ENCODE peak calls at places on chromosomes 5 and 9, in six cellular contexts. Y is mesendoderm; D is GM23248; O is CD4-positive, CD25-positive, alpha-beta regulatory T cell; G is right lobe of liver; Q is psoas muscle. K is an unnamed sample. For H3K4me1, the result is how much of the 10 kb centered on the place peaks cover.

GRCh38 chr5:4700082-4700481 is 440.0 kb upstream of the ADAMTS16 start:
- DNase-seq in G (no peak), D (peak), O (no peak), Q (peak), Y (peak), K (no peak)

GRCh38 chr9:109974143-109974917 is 194.3 kb downstream of the PALM2AKAP2 start:
- DNase-seq in O (peak), D (no peak), Y (no peak), G (peak), Q (no peak), K (no peak)

GRCh38 chr5:39219433-39219832 is at the start of gene FYB1:
- DNase-seq in D (peak), Y (no peak), O (no peak), Q (no peak), G (no peak), K (no peak)

GRCh38 chr9:36823466-36823865 is 210.6 kb downstream of the PAX5 start:
- DNase-seq in Y (no peak), O (no peak), Q (no peak), G (no peak), D (no peak), K (no peak)

GRCh38 chr9:61668846-61669245 is 479.0 kb downstream of the SPATA31A7 start:
- DNase-seq in Y (no peak), O (no peak), D (no peak), Q (no peak), G (no peak), K (no peak)

GRCh38 chr5:39169081-39169480 is 50.3 kb downstream of the FYB1 start:
- DNase-seq in D (peak), Q (no peak), G (no peak), O (no peak), Y (no peak), K (no peak)

GRCh38 chr5:172769598-172770373 is 1.2 kb downstream of the DUSP1 start:
- DNase-seq in Y (peak), Q (peak), G (peak), O (no peak), D (peak), K (peak)

GRCh38 chr5:71587709-71588532 is 781 bp downstream of the MCCC2 start:
- DNase-seq in G (no peak), Q (no peak), Y (no peak), O (no peak), D (no peak), K (no peak)

GRCh38 chr5:167573274-167574127 is 717.9 kb upstream of the WWC1 start:
- DNase-seq in G (no peak), Q (no peak), D (peak), O (no peak), Y (peak), K (no peak)

GRCh38 chr9:82012255-82012654 is 23.7 kb downstream of the SPATA31D1 start:
- DNase-seq in Q (no peak), G (no peak), D (no peak), Y (no peak), O (no peak), K (no peak)

GRCh38 chr5:59182722-59183121 is 599.8 kb downstream of the RAB3C start:
- DNase-seq in Q (no peak), Y (peak), O (no peak), G (no peak), D (no peak), K (no peak)

GRCh38 chr9:109401169-109401989 is 80.5 kb upstream of the EPB41L4B start:
- DNase-seq in Y (peak), O (peak), G (no peak), Q (no peak), D (peak), K (no peak)

GRCh38 chr5:153276151-153276550 is 214.3 kb upstream of the GRIA1 start:
- DNase-seq in O (peak), Y (peak), Q (no peak), G (no peak), D (peak), K (no peak)

GRCh38 chr9:7210854-7211637 is 453.3 kb downstream of the KDM4C start:
- DNase-seq in Q (no peak), D (no peak), Y (no peak), G (no peak), O (no peak), K (no peak)

GRCh38 chr5:67012241-67012640 is 184.4 kb downstream of the CD180 start:
- DNase-seq in G (no peak), D (peak), O (no peak), Q (no peak), Y (no peak), K (no peak)

GRCh38 chr5:16675747-16676255 is 59.0 kb upstream of the RETREG1 start:
- DNase-seq in Y (no peak), O (no peak), Q (no peak), G (no peak), D (no peak), K (no peak)

GRCh38 chr5:6827815-6828214 is 114.6 kb downstream of the TENT4A start:
- DNase-seq in Q (no peak), O (peak), D (no peak), G (no peak), Y (peak), K (no peak)

GRCh38 chr9:108618906-108619550 is 236.8 kb downstream of the ACTL7B start:
- DNase-seq in Q (no peak), O (no peak), D (peak), G (no peak), Y (no peak), K (no peak)

GRCh38 chr5:27414099-27414498 is 375.7 kb upstream of the CDH9 start:
- DNase-seq in G (no peak), Q (no peak), D (no peak), O (no peak), Y (no peak), K (no peak)

GRCh38 chr9:114112778-114113585 is 13.9 kb upstream of the KIF12 start:
- DNase-seq in G (peak), Y (no peak), D (peak), O (no peak), Q (peak), K (peak)

GRCh38 chr5:32960340-32961065 is 249.4 kb downstream of the NPR3 start:
- DNase-seq in O (no peak), D (peak), Y (peak), G (no peak), Q (no peak), K (no peak)

GRCh38 chr9:130499804-130500263 is 55.1 kb downstream of the ASS1 start:
- DNase-seq in Y (no peak), O (no peak), G (peak), Q (no peak), D (no peak), K (no peak)

GRCh38 chr5:181187500-181188213 is 17.3 kb downstream of the TRIM7 start:
- DNase-seq in Y (peak), Q (peak), O (peak), D (peak), G (no peak), K (no peak)

GRCh38 chr5:62457071-62457470 is 44.5 kb downstream of the IPO11 start:
- DNase-seq in Q (no peak), G (no peak), Y (no peak), O (no peak), D (peak), K (no peak)

GRCh38 chr9:124769451-124770358 is 1.4 kb downstream of the NR6A1 start:
- DNase-seq in D (no peak), Y (no peak), Q (peak), O (no peak), G (peak), K (no peak)

GRCh38 chr9:126723807-126724172 is 81.0 kb upstream of the ZBTB43 start:
- DNase-seq in O (no peak), D (no peak), G (no peak), Y (peak), Q (no peak), K (no peak)

GRCh38 chr9:23820731-23821399 is 5.2 kb downstream of the ELAVL2 start:
- DNase-seq in O (no peak), Q (no peak), D (no peak), Y (peak), G (no peak), K (no peak)

GRCh38 chr5:2895876-2896275 is 144.4 kb upstream of the IRX2 start:
- DNase-seq in G (peak), D (no peak), Q (no peak), O (no peak), Y (no peak), K (no peak)

GRCh38 chr9:114389612-114390368 is 2.0 kb upstream of the AKNA start:
- DNase-seq in Q (no peak), G (no peak), D (no peak), Y (no peak), O (no peak), K (no peak)

GRCh38 chr5:121691478-121691877 is 160.2 kb upstream of the FTMT start:
- DNase-seq in O (no peak), D (peak), Q (no peak), G (no peak), Y (peak), K (no peak)

GRCh38 chr5:20420991-20421595 is 433.1 kb upstream of the CDH18 start:
- DNase-seq in G (no peak), Y (peak), D (no peak), Q (no peak), O (no peak), K (no peak)

GRCh38 chr5:80961376-80962281 is 1.5 kb downstream of the RASGRF2 start:
- DNase-seq in O (peak), G (no peak), Q (no peak), Y (no peak), D (no peak), K (no peak)

GRCh38 chr5:61303348-61303747 is 28.7 kb upstream of the ZSWIM6 start:
- DNase-seq in O (no peak), Y (no peak), D (no peak), G (no peak), Q (no peak), K (no peak)
- H3K4me1 ChIP-seq in O (under half), Y (under half), D (half or more), G (under half), Q (under half), K (under half)

DNA sequence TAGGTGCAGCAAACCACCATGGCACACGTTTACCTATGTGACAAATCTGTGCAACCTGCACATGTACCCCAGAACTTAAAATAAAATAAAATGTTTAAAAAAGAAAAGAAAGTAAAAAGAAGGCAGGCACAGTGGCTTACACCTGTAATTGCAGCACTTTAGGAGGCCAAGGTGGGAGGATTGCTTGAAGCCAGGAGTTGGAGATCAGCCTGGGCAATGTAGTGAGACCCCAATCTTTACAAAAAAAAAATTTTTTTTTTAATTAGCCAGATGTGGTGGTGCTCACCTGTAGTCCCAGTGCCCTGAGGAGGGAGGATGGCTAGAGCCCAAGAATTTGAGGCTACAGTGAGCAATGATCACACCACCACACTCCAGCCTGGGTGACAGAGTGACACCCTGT is 12.5 kb upstream of the LHFPL2 start:
- DNase-seq in Q (no peak), G (no peak), D (no peak), Y (no peak), O (no peak), K (no peak)
- H3K4me1 ChIP-seq in Q (under half), G (under half), D (under half), Y (under half), O (under half), K (under half)

GRCh38 chr5:151682240-151682639 is 4.5 kb downstream of the SPARC start:
- DNase-seq in Q (no peak), G (no peak), Y (no peak), O (no peak), D (peak), K (no peak)

GRCh38 chr5:151679421-151680155 is 7.1 kb downstream of the SPARC start:
- DNase-seq in Q (no peak), O (no peak), Y (no peak), D (peak), G (no peak), K (no peak)

GRCh38 chr5:151678713-151679112 is 8.0 kb downstream of the SPARC start:
- DNase-seq in G (no peak), O (no peak), D (peak), Y (no peak), Q (no peak), K (no peak)

GRCh38 chr5:151682751-151683331 is 3.9 kb downstream of the SPARC start:
- DNase-seq in G (no peak), Y (no peak), O (no peak), D (peak), Q (peak), K (no peak)

DNA sequence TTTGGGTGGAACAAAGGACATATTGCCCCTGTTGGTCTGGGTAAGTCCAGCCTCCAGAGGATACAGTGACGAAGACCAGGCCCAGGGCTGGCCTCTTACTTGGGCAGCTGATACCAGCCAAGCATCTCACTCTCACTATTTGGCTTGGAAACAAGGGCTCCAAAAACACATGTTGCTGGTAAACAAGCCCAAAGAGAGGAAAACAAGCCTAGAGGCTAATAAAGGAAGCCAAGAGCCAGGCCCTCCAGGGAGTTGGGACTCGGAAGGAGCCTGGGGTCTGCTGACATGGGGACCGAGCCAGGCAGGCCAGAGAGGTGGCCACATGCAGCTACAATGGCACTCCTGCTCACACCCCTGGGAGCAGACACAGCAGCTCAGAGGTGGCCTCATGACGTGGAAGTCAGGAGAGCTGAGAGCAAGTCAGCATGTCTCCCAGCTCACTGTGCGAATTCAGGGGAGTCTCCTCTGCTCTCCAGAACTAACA is 5.7 kb downstream of the SPARC start:
- DNase-seq in Y (peak), O (no peak), D (peak), Q (peak), G (no peak), K (no peak)
- H3K4me1 ChIP-seq in Y (under half), O (under half), D (half or more), Q (half or more), G (under half), K (under half)

GRCh38 chr9:106883626-106884190 is 20.7 kb downstream of the ZNF462 start:
- DNase-seq in D (peak), G (no peak), O (no peak), Y (no peak), Q (no peak), K (no peak)
- H3K4me1 ChIP-seq in D (under half), G (under half), O (under half), Y (under half), Q (half or more), K (under half)

GRCh38 chr9:136847827-136848392 is 1.3 kb upstream of the PHPT1 start:
- DNase-seq in G (peak), D (peak), O (peak), Y (peak), Q (peak), K (peak)

GRCh38 chr9:136845465-136846261 is 3.4 kb downstream of the AJM1 start:
- DNase-seq in Q (peak), Y (no peak), O (no peak), D (no peak), G (no peak), K (no peak)

GRCh38 chr9:136848393-136849037 is 694 bp upstream of the PHPT1 start:
- DNase-seq in Y (peak), G (no peak), O (peak), Q (no peak), D (peak), K (no peak)

GRCh38 chr9:136846376-136847064 is 2.7 kb upstream of the PHPT1 start:
- DNase-seq in Y (no peak), Q (no peak), O (peak), G (no peak), D (peak), K (no peak)

GRCh38 chr9:136847065-136847826 is 2.0 kb upstream of the PHPT1 start:
- DNase-seq in Y (peak), G (no peak), D (peak), O (peak), Q (peak), K (no peak)
- H3K4me1 ChIP-seq in Y (under half), G (under half), D (under half), O (half or more), Q (under half), K (under half)

GRCh38 chr5:149129181-149129580 is 12.1 kb upstream of the ABLIM3 start:
- DNase-seq in D (peak), Q (no peak), G (no peak), Y (peak), O (no peak), K (no peak)
- H3K4me1 ChIP-seq in D (under half), Q (under half), G (under half), Y (under half), O (under half), K (under half)

GRCh38 chr5:78627766-78628165 is 20.8 kb downstream of the LHFPL2 start:
- DNase-seq in Y (no peak), Q (no peak), G (no peak), D (peak), O (no peak), K (no peak)
- H3K4me1 ChIP-seq in Y (under half), Q (under half), G (under half), D (under half), O (under half), K (under half)

GRCh38 chr9:3769646-3770045 is 243.8 kb upstream of the RFX3 start:
- DNase-seq in G (no peak), D (no peak), Y (peak), O (no peak), Q (no peak), K (no peak)
- H3K4me1 ChIP-seq in G (under half), D (under half), Y (under half), O (under half), Q (under half), K (under half)

GRCh38 chr5:125198270-125198974 is 452.0 kb upstream of the ZNF608 start:
- DNase-seq in O (no peak), Q (peak), D (peak), G (peak), Y (no peak), K (no peak)

GRCh38 chr5:125200842-125201373 is 454.5 kb upstream of the ZNF608 start:
- DNase-seq in O (no peak), D (no peak), Q (no peak), G (no peak), Y (no peak), K (no peak)

GRCh38 chr5:125196479-125197183 is 450.2 kb upstream of the ZNF608 start:
- DNase-seq in Y (peak), G (no peak), O (no peak), D (no peak), Q (no peak), K (no peak)

GRCh38 chr5:125199968-125200841 is 453.8 kb upstream of the ZNF608 start:
- DNase-seq in G (no peak), Y (peak), D (peak), O (no peak), Q (peak), K (no peak)

GRCh38 chr5:125199373-125199772 is 452.9 kb upstream of the ZNF608 start:
- DNase-seq in O (no peak), G (no peak), Q (no peak), D (no peak), Y (no peak), K (no peak)
- H3K4me1 ChIP-seq in O (under half), G (under half), Q (under half), D (under half), Y (under half), K (under half)